ENCODE peak calls at places on chromosomes 7 and 10, in eight cellular contexts. A, C, M, O, Z, U, N and V are unnamed samples.

GRCh38 chr7:46990761-46991160 is 591.1 kb downstream of the TNS3 start:
- DNase-seq in A (no peak), C (no peak), M (no peak), O (peak; percentile 55), Z (no peak), U (no peak), N (no peak), V (no peak)

GRCh38 chr7:116167177-116167576 is 43.2 kb upstream of the TES start:
- DNase-seq in A (no peak), C (no peak), M (no peak), O (no peak), Z (no peak), U (no peak), N (no peak), V (peak; percentile 3)

GRCh38 chr7:36115448-36116321 is 37.4 kb upstream of the EEPD1 start:
- DNase-seq in A (peak; percentile 77), C (peak; percentile 95), M (no peak), O (peak; percentile 97), Z (peak; percentile 92), U (peak; percentile 65), N (no peak), V (peak; percentile 14)

GRCh38 chr7:150983893-150984368 is 5.8 kb upstream of the KCNH2 start:
- DNase-seq in A (no peak), C (no peak), M (no peak), O (peak; percentile 31), Z (no peak), U (peak; percentile 36), N (peak; percentile 78), V (peak; percentile 72)

GRCh38 chr10:88152720-88153119 is 289.3 kb downstream of the PTEN start:
- DNase-seq in A (no peak), C (peak; percentile 74), M (peak; percentile 89), O (peak; percentile 97), Z (peak; percentile 35), U (peak; percentile 89), N (no peak), V (no peak)

GRCh38 chr7:25260862-25261454 is 32.7 kb upstream of the NPVF start:
- DNase-seq in A (no peak), C (no peak), M (no peak), O (peak; percentile 53), Z (no peak), U (no peak), N (no peak), V (no peak)

GRCh38 chr7:156903232-156903909 is 10.4 kb upstream of the LMBR1 start:
- DNase-seq in A (no peak), C (peak; percentile 60), M (peak; percentile 43), O (peak; percentile 19), Z (peak; percentile 81), U (peak; percentile 81), N (no peak), V (no peak)

GRCh38 chr10:8058274-8059111 is 4.0 kb downstream of the GATA3 start:
- DNase-seq in A (no peak), C (no peak), M (no peak), O (no peak), Z (no peak), U (no peak), N (peak; percentile 67), V (no peak)

GRCh38 chr10:121292396-121292795 is 305.8 kb downstream of the FGFR2 start:
- DNase-seq in A (no peak), C (no peak), M (no peak), O (no peak), Z (no peak), U (no peak), N (no peak), V (no peak)

GRCh38 chr7:141145630-141145982 is 71.7 kb downstream of the TMEM178B start:
- DNase-seq in A (no peak), C (no peak), M (no peak), O (no peak), Z (no peak), U (no peak), N (no peak), V (no peak)

GRCh38 chr10:114332301-114332797 is 72.0 kb downstream of the AFAP1L2 start:
- DNase-seq in A (no peak), C (no peak), M (no peak), O (no peak), Z (no peak), U (no peak), N (no peak), V (no peak)

GRCh38 chr10:14569274-14570060 is 205.2 kb downstream of the FAM107B start:
- DNase-seq in A (no peak), C (no peak), M (no peak), O (no peak), Z (no peak), U (no peak), N (no peak), V (no peak)

GRCh38 chr10:14571866-14572507 is 202.7 kb downstream of the FAM107B start:
- DNase-seq in A (no peak), C (peak; percentile 96), M (peak; percentile 66), O (peak; percentile 59), Z (peak; percentile 44), U (peak; percentile 87), N (no peak), V (no peak)

GRCh38 chr10:14573666-14574261 is 200.9 kb downstream of the FAM107B start:
- DNase-seq in A (no peak), C (peak; percentile 81), M (no peak), O (peak; percentile 82), Z (no peak), U (peak; percentile 87), N (no peak), V (no peak)

GRCh38 chr10:14567421-14567820 is 207.3 kb downstream of the FAM107B start:
- DNase-seq in A (no peak), C (no peak), M (no peak), O (no peak), Z (no peak), U (no peak), N (no peak), V (no peak)

GRCh38 chr10:14570800-14571199 is 203.9 kb downstream of the FAM107B start:
- DNase-seq in A (no peak), C (no peak), M (no peak), O (no peak), Z (no peak), U (no peak), N (no peak), V (no peak)
- TF ChIP-seq POLR2A in A (no peak), C (no peak), M (no peak), O (no peak), Z (no peak), U (no peak), N (no peak), V (no peak)

GRCh38 chr7:105011771-105012502 is 2.1 kb upstream of the KMT2E start:
- DNase-seq in A (peak; percentile 43), C (peak; percentile 27), M (no peak), O (no peak), Z (no peak), U (no peak), N (no peak), V (peak; percentile 72)

GRCh38 chr7:105012503-105013282 is 1.3 kb upstream of the KMT2E start:
- DNase-seq in A (peak; percentile 99), C (peak; percentile 99), M (peak; percentile 99), O (peak; percentile 97), Z (peak; percentile 100), U (peak; percentile 99), N (peak; percentile 94), V (peak; percentile 99)

GRCh38 chr7:105013818-105014724 is at the start of gene KMT2E:
- DNase-seq in A (peak; percentile 90), C (peak; percentile 84), M (peak; percentile 83), O (peak; percentile 77), Z (peak; percentile 93), U (peak; percentile 79), N (peak; percentile 93), V (peak; percentile 88)

GRCh38 chr7:105014725-105015630 is 973 bp downstream of the KMT2E start:
- DNase-seq in A (peak; percentile 46), C (peak; percentile 35), M (peak; percentile 63), O (peak; percentile 34), Z (peak; percentile 57), U (peak; percentile 69), N (peak; percentile 55), V (peak; percentile 84)

GRCh38 chr7:105013283-105013817 is 655 bp upstream of the KMT2E start:
- DNase-seq in A (peak; percentile 94), C (peak; percentile 93), M (peak; percentile 95), O (peak; percentile 93), Z (peak; percentile 96), U (peak; percentile 94), N (peak; percentile 88), V (peak; percentile 91)
- TF ChIP-seq POLR2A in A (no peak), C (peak; percentile 96), M (peak; percentile 75), O (peak; percentile 97), Z (peak; percentile 99), U (peak; percentile 21), N (peak; percentile 92), V (peak; percentile 92)

GRCh38 chr7:118109607-118110006 is 74.4 kb upstream of the LSM8 start:
- DNase-seq in A (no peak), C (peak; percentile 63), M (no peak), O (no peak), Z (no peak), U (no peak), N (no peak), V (no peak)
- TF ChIP-seq POLR2A in A (no peak), C (no peak), M (no peak), O (no peak), Z (no peak), U (no peak), N (no peak), V (no peak)

GRCh38 chr7:149261321-149261828 is 621 bp upstream of the ZNF783 start:
- DNase-seq in A (no peak), C (peak; percentile 22), M (no peak), O (peak; percentile 52), Z (no peak), U (no peak), N (no peak), V (peak; percentile 26)

GRCh38 chr7:149257146-149257545 is 4.8 kb upstream of the ZNF783 start:
- DNase-seq in A (no peak), C (no peak), M (no peak), O (peak; percentile 56), Z (no peak), U (no peak), N (no peak), V (no peak)

GRCh38 chr7:149266451-149266850 is 4.5 kb downstream of the ZNF783 start:
- DNase-seq in A (no peak), C (no peak), M (no peak), O (no peak), Z (no peak), U (no peak), N (no peak), V (no peak)

GRCh38 chr7:149256568-149256967 is 5.4 kb upstream of the ZNF783 start:
- DNase-seq in A (no peak), C (no peak), M (no peak), O (no peak), Z (no peak), U (no peak), N (no peak), V (no peak)

DNA sequence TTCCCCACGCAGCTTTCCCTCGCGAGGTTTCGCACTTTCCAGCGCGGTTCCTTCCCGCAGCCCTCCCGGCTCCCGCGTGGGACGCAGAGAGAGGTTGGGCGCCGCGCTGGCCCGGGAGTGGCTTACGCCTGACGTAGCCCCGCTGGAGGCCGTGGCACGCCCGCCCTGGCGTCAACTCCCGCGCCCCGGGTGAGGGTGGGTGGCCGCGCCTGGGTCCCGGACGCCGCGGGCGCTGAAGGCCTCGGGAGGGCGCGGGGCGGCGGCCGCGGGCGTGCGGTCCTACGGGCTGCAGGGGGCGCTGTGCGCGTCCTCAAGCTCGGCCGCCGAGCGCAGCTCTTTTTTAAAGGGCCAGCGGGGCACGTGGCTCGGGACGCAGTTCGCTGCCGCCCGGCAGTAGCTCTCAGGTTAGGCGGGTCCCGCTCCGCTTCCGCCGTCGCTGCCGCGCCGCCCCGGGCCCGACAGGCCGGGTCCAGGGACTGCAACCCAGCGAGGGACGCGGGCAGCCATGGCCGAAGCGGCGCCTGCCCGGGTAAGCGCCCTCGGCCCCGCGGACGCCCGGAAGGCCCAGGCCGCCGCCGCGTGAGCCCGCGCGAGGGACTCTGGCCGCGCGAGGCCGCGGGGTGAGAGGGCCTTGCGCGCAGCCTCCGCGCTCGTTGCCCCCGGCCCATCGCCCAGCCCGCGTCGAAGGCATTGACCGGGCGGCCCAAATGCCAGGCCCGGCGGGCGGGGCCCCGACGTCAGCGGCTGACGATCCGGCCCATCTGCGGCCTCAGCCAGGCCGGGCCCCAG is at the start of gene ZNF783:
- DNase-seq in A (peak; percentile 89), C (peak; percentile 94), M (peak; percentile 62), O (peak; percentile 85), Z (peak; percentile 87), U (peak; percentile 85), N (peak; percentile 88), V (peak; percentile 96)
- TF ChIP-seq POLR2A in A (peak; percentile 44), C (peak; percentile 47), M (no peak), O (no peak), Z (peak; percentile 55), U (no peak), N (peak; percentile 46), V (peak; percentile 44)